ENCODE peak calls at places on chromosomes 3 and 15, in six cellular contexts. One of them, this sample, is unnamed.
A peak's percentile ranks its signal among the peaks of the same experiment; 100 is the strongest.

GRCh38 chr15:72962054-72962702 is 90.1 kb upstream of the NEO1 start:
- DNase-seq in right cardiac atrium: no peak
- DNase-seq in cardiac muscle cell: no peak
- DNase-seq in astrocyte: no peak
- DNase-seq in body of pancreas: no peak
- DNase-seq in fibroblast of lung: no peak
- DNase-seq in this sample: no peak

GRCh38 chr3:188194327-188194726 is 40.4 kb downstream of the LPP start:
- DNase-seq in right cardiac atrium: no peak
- DNase-seq in cardiac muscle cell: no peak
- DNase-seq in astrocyte: peak; percentile 77
- DNase-seq in body of pancreas: no peak
- DNase-seq in fibroblast of lung: peak; percentile 81
- DNase-seq in this sample: no peak

GRCh38 chr3:164320962-164321361 is 757.3 kb downstream of the SI start:
- DNase-seq in right cardiac atrium: no peak
- DNase-seq in cardiac muscle cell: no peak
- DNase-seq in astrocyte: no peak
- DNase-seq in body of pancreas: no peak
- DNase-seq in fibroblast of lung: no peak
- DNase-seq in this sample: no peak

GRCh38 chr3:133472242-133472641 is 72.4 kb downstream of the BFSP2 start:
- DNase-seq in right cardiac atrium: peak; percentile 29
- DNase-seq in cardiac muscle cell: peak; percentile 58
- DNase-seq in astrocyte: no peak
- DNase-seq in body of pancreas: peak; percentile 41
- DNase-seq in fibroblast of lung: peak; percentile 30
- DNase-seq in this sample: no peak

GRCh38 chr3:34132069-34132677 is 333.7 kb downstream of the PDCD6IP start:
- DNase-seq in right cardiac atrium: no peak
- DNase-seq in cardiac muscle cell: no peak
- DNase-seq in astrocyte: no peak
- DNase-seq in body of pancreas: no peak
- DNase-seq in fibroblast of lung: no peak
- DNase-seq in this sample: no peak

GRCh38 chr3:72345237-72345878 is 502.9 kb downstream of the SHQ1 start:
- DNase-seq in right cardiac atrium: no peak
- DNase-seq in cardiac muscle cell: no peak
- DNase-seq in astrocyte: peak; percentile 65
- DNase-seq in body of pancreas: no peak
- DNase-seq in fibroblast of lung: peak; percentile 73
- DNase-seq in this sample: peak; percentile 27

GRCh38 chr15:39413558-39413957 is 167.3 kb upstream of the THBS1 start:
- DNase-seq in right cardiac atrium: no peak
- DNase-seq in cardiac muscle cell: no peak
- DNase-seq in astrocyte: no peak
- DNase-seq in body of pancreas: no peak
- DNase-seq in fibroblast of lung: no peak
- DNase-seq in this sample: no peak

GRCh38 chr15:62449638-62450037 is 284.6 kb upstream of the C2CD4B start:
- DNase-seq in right cardiac atrium: no peak
- DNase-seq in cardiac muscle cell: no peak
- DNase-seq in astrocyte: no peak
- DNase-seq in body of pancreas: no peak
- DNase-seq in fibroblast of lung: no peak
- DNase-seq in this sample: no peak

GRCh38 chr15:47756872-47757271 is 39.6 kb downstream of the SEMA6D start:
- DNase-seq in right cardiac atrium: peak; percentile 25
- DNase-seq in cardiac muscle cell: no peak
- DNase-seq in astrocyte: peak; percentile 84
- DNase-seq in body of pancreas: no peak
- DNase-seq in fibroblast of lung: peak; percentile 89
- DNase-seq in this sample: no peak

GRCh38 chr3:192433704-192434103 is 293.6 kb downstream of the FGF12 start:
- DNase-seq in right cardiac atrium: no peak
- DNase-seq in cardiac muscle cell: no peak
- DNase-seq in astrocyte: no peak
- DNase-seq in body of pancreas: peak; percentile 41
- DNase-seq in fibroblast of lung: no peak
- DNase-seq in this sample: no peak

GRCh38 chr3:49868951-49869454 is 703 bp downstream of the CAMKV start:
- DNase-seq in right cardiac atrium: no peak
- DNase-seq in cardiac muscle cell: no peak
- DNase-seq in astrocyte: no peak
- DNase-seq in body of pancreas: no peak
- DNase-seq in fibroblast of lung: no peak
- DNase-seq in this sample: no peak

GRCh38 chr3:9316881-9317341 is 45.9 kb upstream of the THUMPD3 start:
- DNase-seq in right cardiac atrium: peak; percentile 28
- DNase-seq in cardiac muscle cell: no peak
- DNase-seq in astrocyte: peak; percentile 69
- DNase-seq in body of pancreas: no peak
- DNase-seq in fibroblast of lung: peak; percentile 78
- DNase-seq in this sample: no peak

GRCh38 chr3:169324454-169324789 is 339.1 kb downstream of the MECOM start:
- DNase-seq in right cardiac atrium: no peak
- DNase-seq in cardiac muscle cell: no peak
- DNase-seq in astrocyte: no peak
- DNase-seq in body of pancreas: no peak
- DNase-seq in fibroblast of lung: no peak
- DNase-seq in this sample: no peak

GRCh38 chr3:127677541-127678314 is 5.0 kb downstream of the ABTB1 start:
- DNase-seq in right cardiac atrium: no peak
- DNase-seq in cardiac muscle cell: no peak
- DNase-seq in astrocyte: no peak
- DNase-seq in body of pancreas: peak; percentile 5
- DNase-seq in fibroblast of lung: no peak
- DNase-seq in this sample: no peak

GRCh38 chr3:127674793-127675189 is 2.0 kb downstream of the ABTB1 start:
- DNase-seq in right cardiac atrium: no peak
- DNase-seq in cardiac muscle cell: no peak
- DNase-seq in astrocyte: no peak
- DNase-seq in body of pancreas: peak; percentile 7
- DNase-seq in fibroblast of lung: no peak
- DNase-seq in this sample: no peak

GRCh38 chr3:127675651-127676391 is 3.1 kb downstream of the ABTB1 start:
- DNase-seq in right cardiac atrium: no peak
- DNase-seq in cardiac muscle cell: no peak
- DNase-seq in astrocyte: no peak
- DNase-seq in body of pancreas: peak; percentile 9
- DNase-seq in fibroblast of lung: no peak
- DNase-seq in this sample: no peak

GRCh38 chr3:127676921-127677351 is 4.2 kb downstream of the ABTB1 start:
- DNase-seq in right cardiac atrium: no peak
- DNase-seq in cardiac muscle cell: no peak
- DNase-seq in astrocyte: no peak
- DNase-seq in body of pancreas: peak; percentile 10
- DNase-seq in fibroblast of lung: no peak
- DNase-seq in this sample: no peak

GRCh38 chr3:127676456-127676855 is 3.7 kb downstream of the ABTB1 start:
- DNase-seq in right cardiac atrium: no peak
- DNase-seq in cardiac muscle cell: no peak
- DNase-seq in astrocyte: no peak
- DNase-seq in body of pancreas: peak; percentile 8
- DNase-seq in fibroblast of lung: no peak
- DNase-seq in this sample: no peak
- H3K4me1 ChIP-seq in right cardiac atrium: peaks cover 5% of the 10 kb centered on the region
- H3K4me1 ChIP-seq in cardiac muscle cell: no peaks in the 10 kb centered on the region
- H3K4me1 ChIP-seq in astrocyte: peaks cover 11% of the 10 kb centered on the region
- H3K4me1 ChIP-seq in body of pancreas: peaks cover 19% of the 10 kb centered on the region
- H3K4me1 ChIP-seq in fibroblast of lung: no peaks in the 10 kb centered on the region
- H3K4me1 ChIP-seq in this sample: peaks cover 28% of the 10 kb centered on the region

GRCh38 chr3:16464499-16465150 is 48.9 kb downstream of the RFTN1 start:
- DNase-seq in right cardiac atrium: no peak
- DNase-seq in cardiac muscle cell: no peak
- DNase-seq in astrocyte: peak; percentile 64
- DNase-seq in body of pancreas: no peak
- DNase-seq in fibroblast of lung: peak; percentile 64
- DNase-seq in this sample: no peak

GRCh38 chr3:16461463-16462245 is 51.8 kb downstream of the RFTN1 start:
- DNase-seq in right cardiac atrium: no peak
- DNase-seq in cardiac muscle cell: no peak
- DNase-seq in astrocyte: no peak
- DNase-seq in body of pancreas: no peak
- DNase-seq in fibroblast of lung: no peak
- DNase-seq in this sample: no peak

GRCh38 chr3:16462679-16463078 is 50.8 kb downstream of the RFTN1 start:
- DNase-seq in right cardiac atrium: no peak
- DNase-seq in cardiac muscle cell: no peak
- DNase-seq in astrocyte: no peak
- DNase-seq in body of pancreas: no peak
- DNase-seq in fibroblast of lung: no peak
- DNase-seq in this sample: peak; percentile 4

GRCh38 chr3:16463914-16464313 is 49.6 kb downstream of the RFTN1 start:
- DNase-seq in right cardiac atrium: no peak
- DNase-seq in cardiac muscle cell: no peak
- DNase-seq in astrocyte: no peak
- DNase-seq in body of pancreas: no peak
- DNase-seq in fibroblast of lung: no peak
- DNase-seq in this sample: no peak

GRCh38 chr3:16463119-16463518 is 50.4 kb downstream of the RFTN1 start:
- DNase-seq in right cardiac atrium: no peak
- DNase-seq in cardiac muscle cell: no peak
- DNase-seq in astrocyte: no peak
- DNase-seq in body of pancreas: no peak
- DNase-seq in fibroblast of lung: no peak
- DNase-seq in this sample: no peak
- H3K27ac ChIP-seq in right cardiac atrium: no peak overlapping the region
- H3K27ac ChIP-seq in cardiac muscle cell: no peak overlapping the region
- H3K27ac ChIP-seq in astrocyte: no peak overlapping the region
- H3K27ac ChIP-seq in body of pancreas: no peak overlapping the region
- H3K27ac ChIP-seq in fibroblast of lung: no peak overlapping the region
- H3K27ac ChIP-seq in this sample: no peak overlapping the region

GRCh38 chr15:77020348-77021087 is 25.6 kb downstream of the PSTPIP1 start:
- DNase-seq in right cardiac atrium: no peak
- DNase-seq in cardiac muscle cell: no peak
- DNase-seq in astrocyte: no peak
- DNase-seq in body of pancreas: no peak
- DNase-seq in fibroblast of lung: no peak
- DNase-seq in this sample: no peak

GRCh38 chr15:77023576-77024272 is 28.8 kb downstream of the PSTPIP1 start:
- DNase-seq in right cardiac atrium: no peak
- DNase-seq in cardiac muscle cell: no peak
- DNase-seq in astrocyte: no peak
- DNase-seq in body of pancreas: peak; percentile 8
- DNase-seq in fibroblast of lung: no peak
- DNase-seq in this sample: no peak

GRCh38 chr15:77022646-77023575 is 28.0 kb downstream of the PSTPIP1 start:
- DNase-seq in right cardiac atrium: no peak
- DNase-seq in cardiac muscle cell: no peak
- DNase-seq in astrocyte: no peak
- DNase-seq in body of pancreas: peak; percentile 7
- DNase-seq in fibroblast of lung: no peak
- DNase-seq in this sample: no peak

GRCh38 chr15:77021088-77021481 is 26.2 kb downstream of the PSTPIP1 start:
- DNase-seq in right cardiac atrium: no peak
- DNase-seq in cardiac muscle cell: peak; percentile 52
- DNase-seq in astrocyte: no peak
- DNase-seq in body of pancreas: no peak
- DNase-seq in fibroblast of lung: no peak
- DNase-seq in this sample: no peak

DNA sequence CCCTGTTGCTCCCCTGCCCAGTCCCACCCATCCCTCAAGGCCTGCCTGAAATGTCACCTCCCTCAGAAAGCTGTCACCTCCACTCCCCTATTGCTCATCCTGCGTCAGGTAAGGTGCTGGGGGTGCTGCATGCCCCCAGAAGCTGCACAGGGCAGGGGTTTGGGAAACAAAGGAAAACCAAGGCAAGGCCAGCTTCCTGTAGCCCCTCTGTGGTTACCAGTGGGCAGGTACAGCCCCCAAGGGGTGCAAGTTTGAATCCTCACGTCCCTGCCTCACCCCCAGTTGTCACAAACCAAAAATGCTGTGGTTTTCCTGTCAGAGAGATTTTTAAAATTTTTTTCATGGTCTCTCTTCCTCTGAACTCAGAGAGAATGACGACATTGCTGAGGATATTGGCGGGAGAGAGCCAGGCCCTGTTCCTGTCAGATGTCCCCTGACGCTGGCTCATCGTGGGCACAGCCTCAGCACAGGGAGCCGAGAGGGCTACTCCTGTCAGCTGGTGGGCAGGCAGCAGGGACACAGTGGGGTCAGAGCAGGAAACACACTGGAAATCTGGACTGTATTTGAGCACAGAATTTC is 27.0 kb downstream of the PSTPIP1 start:
- DNase-seq in right cardiac atrium: no peak
- DNase-seq in cardiac muscle cell: no peak
- DNase-seq in astrocyte: peak; percentile 55
- DNase-seq in body of pancreas: no peak
- DNase-seq in fibroblast of lung: peak; percentile 65
- DNase-seq in this sample: peak; percentile 62
- H3K4me1 ChIP-seq in right cardiac atrium: no peaks in the 10 kb centered on the region
- H3K4me1 ChIP-seq in cardiac muscle cell: no peaks in the 10 kb centered on the region
- H3K4me1 ChIP-seq in astrocyte: peaks cover 19% of the 10 kb centered on the region
- H3K4me1 ChIP-seq in body of pancreas: peaks cover 4% of the 10 kb centered on the region
- H3K4me1 ChIP-seq in fibroblast of lung: peaks cover 8% of the 10 kb centered on the region
- H3K4me1 ChIP-seq in this sample: peaks cover 74% of the 10 kb centered on the region

DNA sequence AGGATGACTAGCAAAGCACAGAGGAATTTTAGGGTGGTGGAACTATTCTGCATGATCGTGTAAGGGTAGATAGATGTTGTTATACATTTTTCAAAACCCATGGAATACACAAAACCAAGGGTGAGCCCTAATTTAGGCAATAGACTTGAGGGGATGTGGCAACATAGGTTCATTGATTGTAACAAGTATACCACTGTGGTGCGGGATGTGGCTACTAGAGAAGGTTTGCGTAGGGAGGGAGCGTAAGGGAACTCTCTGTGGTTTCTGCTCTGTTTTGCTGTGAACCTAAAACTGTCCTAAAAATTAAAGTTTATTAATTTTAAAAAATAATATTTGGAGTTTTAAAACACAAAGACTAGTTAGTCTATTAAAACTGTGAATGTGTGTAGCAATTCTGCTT is 202.8 kb downstream of the PLCL2 start:
- DNase-seq in right cardiac atrium: no peak
- DNase-seq in cardiac muscle cell: no peak
- DNase-seq in astrocyte: no peak
- DNase-seq in body of pancreas: no peak
- DNase-seq in fibroblast of lung: no peak
- DNase-seq in this sample: peak; percentile 27
- H3K27ac ChIP-seq in right cardiac atrium: peak overlapping the region; percentile 34
- H3K27ac ChIP-seq in cardiac muscle cell: no peak overlapping the region
- H3K27ac ChIP-seq in astrocyte: no peak overlapping the region
- H3K27ac ChIP-seq in body of pancreas: no peak overlapping the region
- H3K27ac ChIP-seq in fibroblast of lung: no peak overlapping the region
- H3K27ac ChIP-seq in this sample: no peak overlapping the region

GRCh38 chr3:67898916-67899315 is 244.5 kb upstream of the SUCLG2 start:
- DNase-seq in right cardiac atrium: no peak
- DNase-seq in cardiac muscle cell: no peak
- DNase-seq in astrocyte: no peak
- DNase-seq in body of pancreas: no peak
- DNase-seq in fibroblast of lung: no peak
- DNase-seq in this sample: no peak

GRCh38 chr3:67896130-67896529 is 241.7 kb upstream of the SUCLG2 start:
- DNase-seq in right cardiac atrium: no peak
- DNase-seq in cardiac muscle cell: no peak
- DNase-seq in astrocyte: no peak
- DNase-seq in body of pancreas: no peak
- DNase-seq in fibroblast of lung: no peak
- DNase-seq in this sample: no peak

GRCh38 chr3:67901681-67902080 is 247.3 kb upstream of the SUCLG2 start:
- DNase-seq in right cardiac atrium: no peak
- DNase-seq in cardiac muscle cell: no peak
- DNase-seq in astrocyte: no peak
- DNase-seq in body of pancreas: no peak
- DNase-seq in fibroblast of lung: no peak
- DNase-seq in this sample: peak; percentile 3

GRCh38 chr3:67897686-67898336 is 243.4 kb upstream of the SUCLG2 start:
- DNase-seq in right cardiac atrium: no peak
- DNase-seq in cardiac muscle cell: no peak
- DNase-seq in astrocyte: no peak
- DNase-seq in body of pancreas: no peak
- DNase-seq in fibroblast of lung: no peak
- DNase-seq in this sample: no peak
- H3K4me1 ChIP-seq in right cardiac atrium: no peaks in the 10 kb centered on the region
- H3K4me1 ChIP-seq in cardiac muscle cell: no peaks in the 10 kb centered on the region
- H3K4me1 ChIP-seq in astrocyte: no peaks in the 10 kb centered on the region
- H3K4me1 ChIP-seq in body of pancreas: no peaks in the 10 kb centered on the region
- H3K4me1 ChIP-seq in fibroblast of lung: no peaks in the 10 kb centered on the region
- H3K4me1 ChIP-seq in this sample: no peaks in the 10 kb centered on the region

This sample was measured in CD4-positive, alpha-beta memory T cell.